ENCODE peak calls at places on chromosomes 13 and 19, in six cellular contexts. T is heart right ventricle, Y is A549, M is PC-3, K is AG09309, Z is tibial artery. U is an unnamed sample.

GRCh38 chr13:25267715-25268114 is 19.6 kb downstream of the MTMR6 start:
- DNase-seq in T (no peak), Z (no peak), K (no peak), M (peak), Y (no peak), U (no peak)

GRCh38 chr13:35598233-35598632 is 121.7 kb upstream of the MAB21L1 start:
- DNase-seq in K (no peak), Z (no peak), M (no peak), Y (no peak), T (no peak), U (no peak)

GRCh38 chr19:47065242-47065641 is 16.8 kb upstream of the TMEM160 start:
- DNase-seq in T (no peak), K (no peak), Y (no peak), M (no peak), Z (no peak), U (no peak)

GRCh38 chr13:101487046-101487830 is 34.8 kb downstream of the ITGBL1 start:
- DNase-seq in T (no peak), M (no peak), K (no peak), Y (no peak), Z (no peak), U (no peak)

GRCh38 chr13:103287659-103288058 is 221.4 kb upstream of the SLC10A2 start:
- DNase-seq in T (no peak), M (peak), Y (no peak), Z (no peak), K (no peak), U (no peak)

GRCh38 chr13:113969973-113970611 is 3.8 kb downstream of the C13orf46 start:
- DNase-seq in K (no peak), T (no peak), M (peak), Y (no peak), Z (no peak), U (no peak)

GRCh38 chr13:105428816-105429215 is 1106.6 kb downstream of the EFNB2 start:
- DNase-seq in M (no peak), K (no peak), T (no peak), Y (no peak), Z (no peak), U (no peak)

GRCh38 chr19:18672044-18672451 is 11.4 kb upstream of the CRTC1 start:
- DNase-seq in Z (no peak), Y (no peak), K (no peak), M (no peak), T (no peak), U (no peak)

GRCh38 chr13:49022472-49023144 is 46.9 kb downstream of the FNDC3A start:
- DNase-seq in M (peak), T (no peak), K (no peak), Z (no peak), Y (no peak), U (no peak)

GRCh38 chr19:3721900-3722442 is 13.8 kb downstream of the TJP3 start:
- DNase-seq in K (no peak), T (no peak), Y (no peak), M (no peak), Z (no peak), U (no peak)

GRCh38 chr13:76975863-76976262 is 16.0 kb upstream of the CLN5 start:
- DNase-seq in T (no peak), K (no peak), Y (no peak), Z (no peak), M (no peak), U (no peak)

GRCh38 chr19:37941820-37942515 is 35.0 kb downstream of the SIPA1L3 start:
- DNase-seq in Z (no peak), Y (peak), T (no peak), K (no peak), M (peak), U (no peak)

GRCh38 chr13:79194272-79194671 is 211.8 kb downstream of the RBM26 start:
- DNase-seq in M (no peak), Z (no peak), Y (no peak), K (no peak), T (no peak), U (no peak)

GRCh38 chr13:27026396-27026795 is 145.2 kb downstream of the USP12 start:
- DNase-seq in Y (no peak), T (no peak), Z (no peak), M (no peak), K (no peak), U (no peak)

GRCh38 chr19:22532388-22533310 is 101.5 kb upstream of the ZNF492 start:
- DNase-seq in Z (peak), Y (no peak), M (no peak), K (no peak), T (peak), U (no peak)

GRCh38 chr19:45263013-45263412 is 11.9 kb downstream of the MARK4 start:
- DNase-seq in K (no peak), Z (no peak), M (no peak), Y (no peak), T (no peak), U (no peak)

GRCh38 chr19:46373573-46374359 is 26.9 kb downstream of the PPP5C start:
- DNase-seq in Z (no peak), Y (peak), M (peak), K (no peak), T (peak), U (peak)

GRCh38 chr19:34963531-34964406 is at the start of gene ZNF792:
- DNase-seq in Y (peak), M (peak), T (peak), Z (peak), K (no peak), U (no peak)

GRCh38 chr19:35545855-35546381 is 492 bp downstream of the TMEM147 start:
- DNase-seq in M (peak), Z (no peak), T (peak), K (no peak), Y (peak), U (no peak)

GRCh38 chr13:91101436-91101835 is 246.1 kb upstream of the MIR17HG start:
- DNase-seq in T (no peak), K (no peak), M (no peak), Y (no peak), Z (no peak), U (no peak)

GRCh38 chr19:18424890-18425514 is 5.8 kb downstream of the SSBP4 start:
- DNase-seq in K (no peak), T (no peak), Z (no peak), Y (no peak), M (no peak), U (no peak)

GRCh38 chr13:80305737-80306136 is 35.2 kb downstream of the SPRY2 start:
- DNase-seq in K (no peak), T (no peak), M (no peak), Y (no peak), Z (no peak), U (no peak)

GRCh38 chr13:49495783-49496762 is at the start of gene PHF11:
- DNase-seq in K (no peak), Y (peak), Z (peak), M (peak), T (peak), U (peak)

GRCh38 chr19:42311612-42312160 is 1.4 kb upstream of the TMEM145 start:
- DNase-seq in M (no peak), Y (no peak), K (no peak), T (no peak), Z (no peak), U (no peak)
- TF ChIP-seq CTCF in M (no peak), Y (no peak), K (no peak), T (no peak), Z (no peak), U (peak)

GRCh38 chr13:111201304-111201940 is 86.3 kb downstream of the ARHGEF7 start:
- DNase-seq in Z (no peak), M (no peak), K (no peak), Y (no peak), T (no peak), U (no peak)
- H3K4me3 ChIP-seq in Z (no peak), M (no peak), K (no peak), Y (no peak), T (no peak), U (no peak)

DNA sequence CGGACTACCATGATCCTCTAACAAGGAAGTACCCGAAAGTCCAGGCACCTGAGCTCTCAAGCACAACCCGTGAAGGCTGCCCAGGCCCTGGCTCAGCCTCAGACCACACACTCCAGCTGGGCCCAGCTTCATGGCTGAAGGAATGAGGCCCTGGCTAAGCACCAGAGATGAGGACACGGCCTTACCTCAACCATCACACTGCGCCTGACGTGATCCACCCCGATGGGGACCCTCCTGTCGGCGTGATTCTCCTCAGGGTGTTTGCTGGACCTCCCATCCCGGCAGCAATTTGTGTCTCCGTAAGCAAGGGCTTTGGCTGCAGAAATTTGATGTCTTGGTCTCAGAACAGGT is 56.5 kb downstream of the F2RL3 start:
- DNase-seq in K (no peak), T (no peak), M (no peak), Y (no peak), Z (no peak), U (no peak)
- TF ChIP-seq CTCF in K (no peak), T (no peak), M (no peak), Y (no peak), Z (no peak), U (no peak)

GRCh38 chr19:29128203-29128602 is 84.7 kb downstream of the UQCRFS1 start:
- DNase-seq in Y (no peak), Z (no peak), T (no peak), M (no peak), K (no peak), U (no peak)

DNA sequence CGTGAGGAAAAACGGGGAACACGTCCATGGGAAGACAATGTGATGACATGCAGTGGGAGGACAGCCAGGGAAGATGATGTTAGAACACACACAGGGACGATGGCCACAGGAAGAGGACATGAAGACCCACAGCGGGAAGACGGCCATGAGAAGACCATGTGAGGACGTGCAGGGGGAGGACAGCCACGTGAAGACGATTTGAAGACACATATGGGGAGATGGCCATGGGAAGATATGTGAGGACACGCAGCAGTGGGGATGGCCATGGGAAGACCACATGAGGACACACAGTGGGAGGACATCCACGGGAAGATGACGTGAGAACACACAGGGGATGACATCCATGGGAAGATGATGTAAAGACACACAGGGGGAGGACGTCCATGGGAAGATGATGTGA is 83.8 kb downstream of the UQCRFS1 start:
- DNase-seq in T (no peak), K (no peak), M (no peak), Y (no peak), Z (no peak), U (no peak)
- H3K4me3 ChIP-seq in T (no peak), K (no peak), M (no peak), Y (no peak), Z (no peak), U (no peak)

GRCh38 chr19:52345162-52345561 is 9.1 kb downstream of the ZNF610 start:
- DNase-seq in Y (no peak), Z (no peak), M (no peak), K (no peak), T (no peak), U (no peak)

DNA sequence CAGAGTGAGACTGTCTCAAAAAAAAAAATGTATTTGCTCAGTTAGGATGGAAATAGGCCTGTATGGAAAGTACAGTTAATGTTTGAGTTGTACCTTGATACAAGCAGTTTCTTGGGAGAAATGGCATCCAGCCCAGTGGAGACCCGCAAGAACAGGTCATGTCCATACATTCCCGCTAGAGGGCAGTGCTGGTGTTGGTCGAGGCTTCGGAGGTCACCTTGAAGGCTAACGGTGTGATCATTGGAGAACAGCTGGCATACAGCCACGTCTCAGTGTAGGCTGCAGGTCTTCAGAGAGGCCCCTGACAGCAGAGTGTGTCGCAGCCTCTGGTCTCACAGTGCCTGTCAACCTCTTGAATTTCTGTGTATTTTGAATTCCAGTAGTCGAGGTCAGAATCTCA is 7.5 kb downstream of the ZNF610 start:
- DNase-seq in Z (peak), Y (no peak), K (no peak), M (peak), T (peak), U (no peak)
- TF ChIP-seq CTCF in Z (peak), Y (no peak), K (peak), M (peak), T (peak), U (peak)

GRCh38 chr19:2097330-2098327 is 914 bp downstream of the IZUMO4 start:
- DNase-seq in Y (no peak), M (no peak), T (no peak), K (no peak), Z (peak), U (no peak)
- H3K4me3 ChIP-seq in Y (peak), M (peak), T (peak), K (peak), Z (peak), U (peak)

GRCh38 chr13:97911311-97912138 is 42.0 kb upstream of the IPO5 start:
- DNase-seq in T (no peak), M (peak), K (no peak), Y (peak), Z (no peak), U (no peak)
- TF ChIP-seq CTCF in T (peak), M (peak), K (peak), Y (peak), Z (no peak), U (peak)

GRCh38 chr19:12885749-12886706 is 973 bp downstream of the KLF1 start:
- DNase-seq in Z (no peak), K (no peak), M (no peak), Y (no peak), T (no peak), U (no peak)
- H3K4me3 ChIP-seq in Z (peak), K (no peak), M (no peak), Y (peak), T (peak), U (no peak)

GRCh38 chr19:31911577-31911976 is 433.8 kb upstream of the ZNF507 start:
- DNase-seq in Z (no peak), M (no peak), K (no peak), T (no peak), Y (no peak), U (no peak)

GRCh38 chr19:31908486-31909255 is 436.7 kb upstream of the ZNF507 start:
- DNase-seq in Y (no peak), Z (no peak), M (no peak), T (no peak), K (no peak), U (no peak)

GRCh38 chr19:31913103-31913710 is 432.2 kb upstream of the ZNF507 start:
- DNase-seq in M (no peak), Y (no peak), T (no peak), Z (no peak), K (no peak), U (no peak)
- TF ChIP-seq CTCF in M (no peak), Y (no peak), T (no peak), Z (no peak), K (no peak), U (no peak)

GRCh38 chr19:51461723-51462161 is 3.5 kb upstream of the SIGLEC8 start:
- DNase-seq in K (no peak), T (no peak), M (no peak), Y (no peak), Z (peak), U (no peak)

GRCh38 chr19:51462276-51462675 is 4.0 kb upstream of the SIGLEC8 start:
- DNase-seq in Y (no peak), M (no peak), Z (no peak), K (no peak), T (no peak), U (no peak)

GRCh38 chr19:51458899-51459592 is 792 bp upstream of the SIGLEC8 start:
- DNase-seq in K (no peak), Y (no peak), M (no peak), T (no peak), Z (no peak), U (no peak)

GRCh38 chr19:51458051-51458645 is at the start of gene SIGLEC8:
- DNase-seq in K (no peak), Z (no peak), M (no peak), Y (no peak), T (no peak), U (no peak)

DNA sequence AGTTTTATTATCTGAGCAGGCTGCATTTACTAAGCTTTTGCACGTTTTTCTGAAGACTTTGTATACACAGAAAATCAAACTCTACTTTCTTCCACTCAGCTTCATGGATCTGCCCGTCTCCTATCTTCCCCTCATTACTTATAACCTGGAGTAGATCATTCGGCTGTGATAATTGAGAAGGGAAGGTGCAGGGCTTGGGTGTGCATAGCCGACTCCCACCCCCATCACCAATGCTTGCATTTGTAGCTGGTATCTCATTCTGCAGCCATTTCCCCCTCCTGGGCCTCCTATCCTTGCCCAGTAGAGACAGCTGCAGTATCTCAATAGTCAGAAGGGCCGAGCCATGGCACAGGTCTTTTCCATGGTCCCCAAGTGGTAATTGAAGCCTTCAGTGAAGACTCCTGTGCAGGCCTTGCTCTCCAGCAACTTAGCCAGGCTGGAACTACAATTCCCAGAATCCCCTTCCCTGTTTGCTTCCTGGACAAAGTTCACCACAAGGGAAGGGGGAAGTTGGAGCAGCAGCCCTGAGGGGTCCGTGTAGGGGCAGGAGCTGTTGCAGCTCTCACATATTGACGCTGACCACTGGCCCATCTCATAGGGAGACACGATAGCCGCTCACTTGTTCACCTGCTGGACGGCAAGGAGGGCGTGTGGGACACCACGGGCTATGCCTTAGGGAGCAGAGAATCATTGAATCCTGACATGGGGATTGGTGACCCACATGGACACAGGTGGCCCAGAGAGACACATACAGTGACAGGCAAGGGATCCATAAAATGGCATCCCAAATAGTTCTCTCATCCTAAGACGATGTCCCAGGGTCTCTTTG is 2.1 kb upstream of the SIGLEC8 start:
- DNase-seq in T (no peak), M (peak), Z (no peak), Y (no peak), K (no peak), U (no peak)
- H3K4me3 ChIP-seq in T (no peak), M (no peak), Z (no peak), Y (peak), K (peak), U (no peak)